ENCODE peak calls at places on chromosome 4, in four cellular contexts. E, A, F and Z are unnamed samples.

GRCh38 chr4:44916406-44916805 is 190.1 kb upstream of the GNPDA2 start:
- DNase-seq in E (no peak), A (no peak), F (peak), Z (no peak)

GRCh38 chr4:20422398-20422797 is 170.7 kb downstream of the SLIT2 start:
- DNase-seq in E (peak), A (peak), F (peak), Z (no peak)

GRCh38 chr4:152909901-152910300 is 26.2 kb upstream of the FHDC1 start:
- DNase-seq in E (no peak), A (no peak), F (no peak), Z (no peak)

GRCh38 chr4:141132689-141133145 is 552 bp downstream of the RNF150 start:
- DNase-seq in E (peak), A (peak), F (no peak), Z (peak)

GRCh38 chr4:103099691-103100392 is at the start of gene BDH2:
- DNase-seq in E (no peak), A (peak), F (peak), Z (no peak)

GRCh38 chr4:176690716-176691115 is 102.0 kb downstream of the VEGFC start:
- DNase-seq in E (no peak), A (no peak), F (no peak), Z (no peak)

GRCh38 chr4:70920592-70920991 is 18.4 kb downstream of the MOB1B start:
- DNase-seq in E (no peak), A (no peak), F (no peak), Z (no peak)

GRCh38 chr4:40289366-40290188 is 45.6 kb upstream of the CHRNA9 start:
- DNase-seq in E (no peak), A (no peak), F (peak), Z (no peak)

GRCh38 chr4:56465599-56466295 is 1.7 kb upstream of the SRP72 start:
- DNase-seq in E (no peak), A (no peak), F (peak), Z (no peak)

GRCh38 chr4:121025540-121025939 is 46.8 kb downstream of the NDNF start:
- DNase-seq in E (no peak), A (no peak), F (no peak), Z (no peak)

GRCh38 chr4:75135068-75135825 is 202.3 kb downstream of the PARM1 start:
- DNase-seq in E (no peak), A (no peak), F (no peak), Z (no peak)

GRCh38 chr4:71453516-71453915 is 114.7 kb downstream of the SLC4A4 start:
- DNase-seq in E (no peak), A (no peak), F (no peak), Z (no peak)

GRCh38 chr4:65259251-65259650 is 411.0 kb downstream of the EPHA5 start:
- DNase-seq in E (no peak), A (no peak), F (no peak), Z (no peak)

GRCh38 chr4:188332265-188332664 is 193.0 kb downstream of the TRIML1 start:
- DNase-seq in E (no peak), A (no peak), F (no peak), Z (no peak)

GRCh38 chr4:76680934-76681333 is 217.0 kb downstream of the SOWAHB start:
- DNase-seq in E (no peak), A (no peak), F (no peak), Z (no peak)
- TF ChIP-seq CTCF in E (no peak), A (no peak), F (no peak), Z (no peak)

DNA sequence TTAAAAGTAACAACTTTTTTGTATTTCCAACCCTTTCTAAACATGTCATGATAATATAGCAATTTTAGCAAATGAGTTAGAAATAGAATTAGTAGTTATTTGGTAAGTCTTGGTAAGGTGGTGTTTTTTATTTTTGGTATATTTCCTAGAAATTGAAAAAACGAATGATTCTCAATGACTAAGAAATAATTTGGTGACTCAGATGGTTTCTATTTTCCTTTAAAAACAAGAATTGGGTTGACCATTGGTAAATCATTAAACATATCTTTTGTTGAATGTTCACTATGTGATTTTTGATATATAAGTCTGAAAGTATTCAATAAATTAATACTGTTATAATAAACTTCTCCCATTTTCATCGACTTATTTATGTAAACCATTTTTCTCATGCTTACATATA is 206.2 kb upstream of the BANK1 start:
- DNase-seq in E (no peak), A (no peak), F (no peak), Z (no peak)
- TF ChIP-seq CTCF in E (no peak), A (no peak), F (no peak), Z (no peak)

DNA sequence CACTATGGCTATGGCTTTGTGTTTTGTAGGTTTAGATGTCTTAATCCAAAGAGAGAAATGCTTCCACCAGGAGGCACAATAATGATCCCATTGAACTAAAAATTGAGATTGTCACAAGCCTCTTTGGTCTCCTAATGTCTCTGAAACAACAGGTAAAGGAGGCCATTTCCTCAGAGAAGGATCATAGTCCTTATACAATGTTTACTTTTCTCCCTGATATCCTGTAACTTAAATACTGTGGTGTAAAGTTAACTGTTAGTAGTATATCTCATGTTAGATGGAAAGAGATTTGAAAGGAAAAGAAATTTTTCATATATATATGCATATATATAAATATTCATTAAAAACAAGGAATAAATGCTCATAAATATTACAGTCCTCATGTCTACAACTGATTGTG is 1230.5 kb downstream of the PCDH18 start:
- DNase-seq in E (no peak), A (no peak), F (no peak), Z (no peak)
- TF ChIP-seq CTCF in E (no peak), A (no peak), F (no peak), Z (no peak)

GRCh38 chr4:6335040-6335590 is 65.5 kb downstream of the WFS1 start:
- DNase-seq in E (no peak), A (no peak), F (no peak), Z (no peak)
- TF ChIP-seq CTCF in E (no peak), A (no peak), F (peak), Z (no peak)

GRCh38 chr4:173360587-173361221 is 10.1 kb upstream of the SAP30 start:
- DNase-seq in E (no peak), A (no peak), F (peak), Z (no peak)
- TF ChIP-seq CTCF in E (peak), A (peak), F (peak), Z (no peak)

DNA sequence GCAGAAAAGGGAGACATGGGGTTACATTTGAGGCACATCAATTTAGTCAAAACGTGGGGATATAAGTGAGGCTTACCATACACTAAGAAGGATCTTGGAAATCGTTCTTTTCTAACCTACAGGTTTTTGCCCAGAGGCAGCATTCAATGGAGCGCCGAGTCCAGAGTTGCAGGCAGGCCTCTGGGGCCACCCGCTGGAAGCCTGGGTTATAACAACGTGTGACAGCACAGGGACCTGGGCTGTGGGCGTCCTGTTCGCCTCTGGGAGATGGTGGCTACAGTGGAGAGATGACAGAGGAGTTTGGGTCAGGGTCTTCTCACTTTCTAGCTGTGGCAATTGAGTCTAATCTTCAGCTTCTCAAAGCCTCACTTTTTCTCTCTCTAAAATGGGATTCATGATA is 53.9 kb downstream of the ENPP6 start:
- DNase-seq in E (peak), A (no peak), F (peak), Z (peak)
- TF ChIP-seq CTCF in E (peak), A (peak), F (peak), Z (peak)

GRCh38 chr4:2244947-2245786 is 3.2 kb upstream of the HAUS3 start:
- DNase-seq in E (no peak), A (no peak), F (no peak), Z (no peak)

GRCh38 chr4:2245787-2246275 is 3.9 kb upstream of the HAUS3 start:
- DNase-seq in E (no peak), A (no peak), F (no peak), Z (no peak)

GRCh38 chr4:2241410-2242353 is at the start of the genes HAUS3 and POLN:
- DNase-seq in E (peak), A (peak), F (peak), Z (peak)

GRCh38 chr4:2246384-2247127 is 4.6 kb upstream of the HAUS3 start:
- DNase-seq in E (no peak), A (peak), F (no peak), Z (no peak)

DNA sequence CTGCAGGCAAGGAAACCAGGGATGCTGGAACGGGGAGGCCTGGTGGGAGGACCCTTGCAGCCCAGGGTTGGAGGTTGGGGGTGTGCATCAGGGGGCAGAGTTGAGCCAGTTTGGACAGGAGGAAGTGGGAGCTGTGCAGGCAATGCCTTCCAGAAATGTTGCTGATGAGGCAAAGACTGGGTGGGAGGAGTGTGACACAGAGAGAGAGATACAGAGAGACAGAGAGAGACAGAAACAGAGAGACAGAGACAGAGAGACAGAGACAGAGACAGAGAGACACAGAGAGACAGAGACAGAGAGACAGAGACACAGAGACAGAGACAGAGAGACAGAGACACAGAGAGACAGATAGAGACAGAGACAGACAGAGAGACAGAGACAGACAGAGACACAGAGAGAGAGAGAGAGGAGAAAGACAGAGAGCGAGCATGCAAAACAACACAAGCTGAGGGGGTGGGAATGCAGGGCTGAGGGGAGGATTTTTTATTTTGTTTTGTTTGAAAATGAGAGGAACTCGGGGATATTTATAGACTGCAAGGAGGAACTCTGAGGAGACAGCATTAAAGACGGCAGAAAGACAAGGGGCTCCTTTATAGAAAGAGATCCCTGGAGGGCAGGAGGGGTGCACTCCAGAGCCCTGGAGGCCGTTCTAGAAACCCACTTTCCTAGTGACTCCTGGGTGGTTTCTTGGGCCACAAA is 1.9 kb upstream of the HAUS3 start:
- DNase-seq in E (peak), A (peak), F (peak), Z (no peak)
- TF ChIP-seq CTCF in E (peak), A (no peak), F (peak), Z (no peak)

GRCh38 chr4:53508446-53508845 is 82.8 kb downstream of the LNX1 start:
- DNase-seq in E (no peak), A (no peak), F (peak), Z (no peak)
- TF ChIP-seq CTCF in E (no peak), A (no peak), F (no peak), Z (no peak)

GRCh38 chr4:109574443-109574850 is 14.4 kb downstream of the MCUB start:
- DNase-seq in E (no peak), A (no peak), F (peak), Z (no peak)
- TF ChIP-seq CTCF in E (peak), A (no peak), F (peak), Z (no peak)

DNA sequence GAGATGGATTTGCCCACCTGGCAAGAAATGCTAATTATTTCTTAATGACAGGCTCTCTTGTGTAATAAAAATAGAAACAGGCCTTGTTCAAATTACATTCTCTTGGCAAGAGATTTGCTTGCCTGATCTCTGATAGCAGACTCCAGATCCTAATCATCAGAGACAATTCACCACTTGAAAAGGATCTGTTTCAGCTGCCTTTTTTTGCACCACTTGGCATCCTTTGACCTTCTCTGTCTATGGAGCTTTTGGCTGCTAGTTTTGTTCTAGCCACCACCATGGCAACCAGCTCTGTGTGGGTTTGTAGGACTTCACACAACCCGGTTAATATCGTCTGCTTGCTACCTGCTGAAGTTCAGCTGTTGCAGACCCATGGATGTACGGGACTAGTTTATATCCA is 241.1 kb upstream of the TLL1 start:
- DNase-seq in E (no peak), A (no peak), F (no peak), Z (no peak)
- TF ChIP-seq CTCF in E (no peak), A (no peak), F (no peak), Z (no peak)